ENCODE peak calls at places on chromosomes 5 and 9, in seven cellular contexts. J is foreskin fibroblast; N is T-cell; W is activated effector memory CD4-positive, alpha-beta T cell treated with anti-CD3 and anti-CD28 coated beads, Interleukin-2, amount 50 U/mL, for 16 hours; S is EL; O is esophagus squamous epithelium; X is HFFc6. P is an unnamed sample.

GRCh38 chr5:170537451-170538095 is 33.8 kb downstream of the KCNIP1 start:
- DNase-seq in S (no peak), O (no peak), W (no peak), J (no peak), X (no peak), N (no peak), P (no peak)

GRCh38 chr5:17441351-17441750 is 56.7 kb upstream of the TAF11L2 start:
- DNase-seq in O (no peak), N (no peak), J (no peak), X (peak), S (peak), W (no peak), P (no peak)

GRCh38 chr5:124599048-124599973 is 147.1 kb downstream of the ZNF608 start:
- DNase-seq in W (no peak), S (peak), O (no peak), J (peak), N (no peak), X (peak), P (no peak)

GRCh38 chr5:73499756-73500155 is 1.5 kb downstream of the BTF3 start:
- DNase-seq in N (no peak), X (no peak), J (no peak), O (no peak), W (no peak), S (no peak), P (no peak)

GRCh38 chr5:93072831-93073459 is 508.1 kb downstream of the NR2F1-AS1 start:
- DNase-seq in O (no peak), W (no peak), S (peak), N (no peak), J (peak), X (no peak), P (no peak)

GRCh38 chr5:141430332-141431113 is at the start of gene PCDHGA12:
- DNase-seq in W (no peak), S (peak), J (peak), X (peak), O (no peak), N (no peak), P (no peak)

GRCh38 chr5:136192526-136193395 is at the start of gene SMIM32:
- DNase-seq in W (peak), S (no peak), O (no peak), X (no peak), J (peak), N (no peak), P (no peak)

GRCh38 chr5:95069948-95070347 is 214.9 kb downstream of the MCTP1 start:
- DNase-seq in S (no peak), O (no peak), N (no peak), W (no peak), J (no peak), X (no peak), P (no peak)

GRCh38 chr5:125679522-125679921 is 743.7 kb upstream of the GRAMD2B start:
- DNase-seq in S (no peak), W (no peak), J (peak), O (no peak), X (no peak), N (no peak), P (no peak)

GRCh38 chr9:114382951-114383865 is 4.6 kb downstream of the AKNA start:
- DNase-seq in J (peak), N (peak), W (peak), X (peak), O (no peak), S (no peak), P (no peak)

GRCh38 chr9:132472199-132472598 is 62.2 kb downstream of the CFAP77 start:
- DNase-seq in S (no peak), W (no peak), N (no peak), O (no peak), J (no peak), X (no peak), P (no peak)

GRCh38 chr5:173707392-173707791 is 90.9 kb upstream of the BOD1 start:
- DNase-seq in W (no peak), N (no peak), X (peak), J (peak), O (no peak), S (peak), P (no peak)

GRCh38 chr5:137075163-137075970 is 423.8 kb downstream of the SPOCK1 start:
- DNase-seq in O (no peak), W (no peak), J (peak), X (peak), N (no peak), S (peak), P (no peak)

GRCh38 chr5:73119492-73120157 is 750 bp upstream of the TMEM171 start:
- DNase-seq in S (no peak), J (no peak), W (no peak), O (no peak), N (no peak), X (no peak), P (no peak)

GRCh38 chr5:16701134-16702094 is 84.6 kb upstream of the RETREG1 start:
- DNase-seq in J (no peak), O (no peak), W (no peak), S (no peak), N (no peak), X (no peak), P (no peak)

GRCh38 chr5:142684508-142685031 is 1.3 kb downstream of the FGF1 start:
- DNase-seq in S (no peak), O (no peak), N (no peak), W (no peak), X (no peak), J (no peak), P (no peak)

GRCh38 chr5:93831449-93831848 is 90.0 kb upstream of the POU5F2 start:
- DNase-seq in O (no peak), S (peak), N (no peak), W (no peak), X (peak), J (peak), P (no peak)

GRCh38 chr5:28648108-28648507 is 1609.7 kb upstream of the CDH9 start:
- DNase-seq in W (no peak), S (no peak), N (no peak), X (no peak), O (no peak), J (no peak), P (no peak)

GRCh38 chr9:14530301-14530700 is 162.9 kb downstream of the ZDHHC21 start:
- DNase-seq in J (no peak), X (no peak), N (no peak), W (no peak), O (no peak), S (no peak), P (no peak)

GRCh38 chr5:119393201-119393691 is 37.4 kb downstream of the TNFAIP8 start:
- DNase-seq in J (no peak), X (peak), W (no peak), N (no peak), S (no peak), O (no peak), P (no peak)

GRCh38 chr5:106423109-106423897 is 1247.4 kb downstream of the EFNA5 start:
- DNase-seq in O (no peak), X (no peak), S (no peak), N (no peak), J (no peak), W (no peak), P (no peak)

GRCh38 chr5:10521466-10522223 is 42.2 kb upstream of the ANKRD33B start:
- DNase-seq in N (no peak), S (no peak), J (no peak), X (no peak), W (no peak), O (no peak), P (no peak)

GRCh38 chr5:1568201-1568979 is 44.6 kb upstream of the LPCAT1 start:
- DNase-seq in O (no peak), X (peak), J (peak), S (peak), W (no peak), N (no peak), P (no peak)

P was measured in cortex of kidney.